ENCODE peak calls at places on chromosomes 1 and 21, in six cellular contexts. R, K, O, A, G and Z are unnamed samples.

GRCh38 chr1:25784575-25785051 is 15.4 kb upstream of the SELENON start:
- DNase-seq in R (no peak), K (no peak), O (no peak), A (no peak), G (no peak), Z (no peak)

GRCh38 chr1:67652800-67653199 is 32.2 kb upstream of the GADD45A start:
- DNase-seq in R (no peak), K (no peak), O (peak), A (no peak), G (no peak), Z (peak)

GRCh38 chr1:204327359-204327758 is 32.4 kb downstream of the PLEKHA6 start:
- DNase-seq in R (no peak), K (no peak), O (no peak), A (no peak), G (no peak), Z (no peak)

GRCh38 chr1:18920931-18921330 is 18.6 kb upstream of the ALDH4A1 start:
- DNase-seq in R (no peak), K (no peak), O (no peak), A (no peak), G (no peak), Z (no peak)

GRCh38 chr1:87329051-87329755 is 523 bp downstream of the LMO4 start:
- DNase-seq in R (no peak), K (peak), O (peak), A (peak), G (peak), Z (peak)

GRCh38 chr1:83998599-83999315 is at the start of gene TTLL7:
- DNase-seq in R (peak), K (peak), O (peak), A (peak), G (peak), Z (peak)

GRCh38 chr1:199859525-199859924 is 168.0 kb upstream of the NR5A2 start:
- DNase-seq in R (no peak), K (peak), O (peak), A (no peak), G (no peak), Z (peak)

GRCh38 chr21:44301961-44302406 is 2.1 kb downstream of the PFKL start:
- DNase-seq in R (no peak), K (no peak), O (peak), A (no peak), G (no peak), Z (no peak)

GRCh38 chr1:237108299-237109040 is 66.5 kb downstream of the RYR2 start:
- DNase-seq in R (no peak), K (no peak), O (no peak), A (no peak), G (no peak), Z (no peak)

GRCh38 chr21:38985423-38986378 is 180.0 kb downstream of the ETS2 start:
- DNase-seq in R (no peak), K (peak), O (peak), A (no peak), G (peak), Z (peak)

GRCh38 chr1:201085902-201086735 is 26.1 kb downstream of the CACNA1S start:
- DNase-seq in R (no peak), K (peak), O (peak), A (peak), G (peak), Z (peak)

GRCh38 chr1:85460555-85461088 is 4.3 kb downstream of the DDAH1 start:
- DNase-seq in R (no peak), K (no peak), O (peak), A (no peak), G (no peak), Z (no peak)

GRCh38 chr1:10232213-10232612 is 21.8 kb downstream of the KIF1B start:
- DNase-seq in R (no peak), K (no peak), O (no peak), A (peak), G (no peak), Z (no peak)